ENCODE peak calls at places on chromosomes 13 and 19, in nine cellular contexts. One of them, this sample, is unnamed.

GRCh38 chr19:7074705-7075282 is 5.3 kb downstream of the ZNF557 start:
- DNase-seq in tibial nerve: no peak
- DNase-seq in MG63: peak; percentile 11
- DNase-seq in CD8-positive, alpha-beta T cell: no peak
- DNase-seq in body of pancreas: no peak
- DNase-seq in uterus: no peak
- DNase-seq in CD4-positive, CD25-positive, alpha-beta regulatory T cell: no peak
- DNase-seq in WERI-Rb-1: no peak
- DNase-seq in cardiac muscle cell: no peak
- DNase-seq in this sample: no peak

GRCh38 chr13:56561327-56561726 is 579.4 kb upstream of the PRR20A start:
- DNase-seq in WERI-Rb-1: no peak
- DNase-seq in cardiac muscle cell: peak; percentile 2
- DNase-seq in CD4-positive, CD25-positive, alpha-beta regulatory T cell: no peak
- DNase-seq in MG63: no peak
- DNase-seq in uterus: no peak
- DNase-seq in body of pancreas: no peak
- DNase-seq in CD8-positive, alpha-beta T cell: no peak
- DNase-seq in tibial nerve: no peak
- DNase-seq in this sample: no peak

GRCh38 chr19:11164879-11165406 is 9.4 kb upstream of the SPC24 start:
- DNase-seq in cardiac muscle cell: no peak
- DNase-seq in CD8-positive, alpha-beta T cell: no peak
- DNase-seq in MG63: peak; percentile 97
- DNase-seq in uterus: peak; percentile 96
- DNase-seq in body of pancreas: peak; percentile 49
- DNase-seq in CD4-positive, CD25-positive, alpha-beta regulatory T cell: no peak
- DNase-seq in WERI-Rb-1: no peak
- DNase-seq in tibial nerve: peak; percentile 77
- DNase-seq in this sample: peak; percentile 74

GRCh38 chr13:56020425-56020824 is 1120.3 kb upstream of the PRR20A start:
- DNase-seq in cardiac muscle cell: no peak
- DNase-seq in WERI-Rb-1: no peak
- DNase-seq in uterus: no peak
- DNase-seq in MG63: no peak
- DNase-seq in CD8-positive, alpha-beta T cell: no peak
- DNase-seq in tibial nerve: no peak
- DNase-seq in body of pancreas: no peak
- DNase-seq in CD4-positive, CD25-positive, alpha-beta regulatory T cell: no peak
- DNase-seq in this sample: no peak

GRCh38 chr13:26561636-26562537 is 4.4 kb downstream of the WASF3 start:
- DNase-seq in cardiac muscle cell: peak; percentile 72
- DNase-seq in MG63: no peak
- DNase-seq in body of pancreas: no peak
- DNase-seq in uterus: no peak
- DNase-seq in WERI-Rb-1: peak; percentile 81
- DNase-seq in CD4-positive, CD25-positive, alpha-beta regulatory T cell: no peak
- DNase-seq in tibial nerve: no peak
- DNase-seq in CD8-positive, alpha-beta T cell: no peak
- DNase-seq in this sample: peak; percentile 14

GRCh38 chr19:8396563-8397203 is 6.5 kb downstream of the RAB11B start:
- DNase-seq in cardiac muscle cell: peak; percentile 38
- DNase-seq in CD4-positive, CD25-positive, alpha-beta regulatory T cell: peak; percentile 70
- DNase-seq in MG63: peak; percentile 69
- DNase-seq in body of pancreas: peak; percentile 64
- DNase-seq in CD8-positive, alpha-beta T cell: peak; percentile 55
- DNase-seq in uterus: peak; percentile 49
- DNase-seq in tibial nerve: peak; percentile 43
- DNase-seq in WERI-Rb-1: peak; percentile 74
- DNase-seq in this sample: peak; percentile 64

GRCh38 chr13:43663474-43664090 is 123.2 kb downstream of the ENOX1 start:
- DNase-seq in CD8-positive, alpha-beta T cell: no peak
- DNase-seq in cardiac muscle cell: no peak
- DNase-seq in MG63: peak; percentile 3
- DNase-seq in tibial nerve: no peak
- DNase-seq in uterus: no peak
- DNase-seq in body of pancreas: no peak
- DNase-seq in WERI-Rb-1: no peak
- DNase-seq in CD4-positive, CD25-positive, alpha-beta regulatory T cell: no peak
- DNase-seq in this sample: no peak

GRCh38 chr13:43905435-43906031 is 25.8 kb downstream of the LACC1 start:
- DNase-seq in CD4-positive, CD25-positive, alpha-beta regulatory T cell: peak; percentile 62
- DNase-seq in uterus: peak; percentile 46
- DNase-seq in CD8-positive, alpha-beta T cell: no peak
- DNase-seq in WERI-Rb-1: peak; percentile 8
- DNase-seq in MG63: no peak
- DNase-seq in cardiac muscle cell: peak; percentile 75
- DNase-seq in body of pancreas: peak; percentile 51
- DNase-seq in tibial nerve: peak; percentile 81
- DNase-seq in this sample: peak; percentile 81

GRCh38 chr13:100275746-100276145 is 186.9 kb downstream of the PCCA start:
- DNase-seq in cardiac muscle cell: no peak
- DNase-seq in CD8-positive, alpha-beta T cell: no peak
- DNase-seq in body of pancreas: no peak
- DNase-seq in CD4-positive, CD25-positive, alpha-beta regulatory T cell: no peak
- DNase-seq in tibial nerve: no peak
- DNase-seq in WERI-Rb-1: no peak
- DNase-seq in uterus: no peak
- DNase-seq in MG63: no peak
- DNase-seq in this sample: no peak

GRCh38 chr13:114078501-114079451 is 53.6 kb downstream of the RASA3 start:
- DNase-seq in cardiac muscle cell: no peak
- DNase-seq in tibial nerve: no peak
- DNase-seq in uterus: peak; percentile 58
- DNase-seq in WERI-Rb-1: no peak
- DNase-seq in CD8-positive, alpha-beta T cell: no peak
- DNase-seq in MG63: peak; percentile 89
- DNase-seq in body of pancreas: no peak
- DNase-seq in CD4-positive, CD25-positive, alpha-beta regulatory T cell: no peak
- DNase-seq in this sample: peak; percentile 34

GRCh38 chr13:67238277-67238859 is 8.2 kb upstream of the PCDH9 start:
- DNase-seq in cardiac muscle cell: peak; percentile 26
- DNase-seq in CD8-positive, alpha-beta T cell: no peak
- DNase-seq in WERI-Rb-1: no peak
- DNase-seq in MG63: no peak
- DNase-seq in uterus: no peak
- DNase-seq in CD4-positive, CD25-positive, alpha-beta regulatory T cell: peak; percentile 35
- DNase-seq in body of pancreas: no peak
- DNase-seq in tibial nerve: no peak
- DNase-seq in this sample: peak; percentile 37

GRCh38 chr19:19458110-19458816 is 52.8 kb downstream of the GATAD2A start:
- DNase-seq in uterus: no peak
- DNase-seq in tibial nerve: no peak
- DNase-seq in WERI-Rb-1: no peak
- DNase-seq in MG63: no peak
- DNase-seq in body of pancreas: no peak
- DNase-seq in CD4-positive, CD25-positive, alpha-beta regulatory T cell: no peak
- DNase-seq in cardiac muscle cell: no peak
- DNase-seq in CD8-positive, alpha-beta T cell: no peak
- DNase-seq in this sample: no peak

GRCh38 chr19:46925548-46925950 is 64.8 kb downstream of the ARHGAP35 start:
- DNase-seq in body of pancreas: peak; percentile 54
- DNase-seq in CD8-positive, alpha-beta T cell: no peak
- DNase-seq in MG63: no peak
- DNase-seq in CD4-positive, CD25-positive, alpha-beta regulatory T cell: no peak
- DNase-seq in uterus: no peak
- DNase-seq in tibial nerve: no peak
- DNase-seq in cardiac muscle cell: no peak
- DNase-seq in WERI-Rb-1: no peak
- DNase-seq in this sample: peak; percentile 77

GRCh38 chr19:3359850-3360493 is 6.4 kb upstream of the NFIC start:
- DNase-seq in MG63: no peak
- DNase-seq in body of pancreas: peak; percentile 25
- DNase-seq in uterus: no peak
- DNase-seq in cardiac muscle cell: peak; percentile 77
- DNase-seq in CD4-positive, CD25-positive, alpha-beta regulatory T cell: peak; percentile 49
- DNase-seq in tibial nerve: no peak
- DNase-seq in WERI-Rb-1: no peak
- DNase-seq in CD8-positive, alpha-beta T cell: no peak
- DNase-seq in this sample: peak; percentile 62

GRCh38 chr13:91133941-91134772 is 213.3 kb upstream of the MIR17HG start:
- DNase-seq in CD8-positive, alpha-beta T cell: no peak
- DNase-seq in WERI-Rb-1: peak; percentile 72
- DNase-seq in CD4-positive, CD25-positive, alpha-beta regulatory T cell: peak; percentile 38
- DNase-seq in MG63: peak; percentile 24
- DNase-seq in body of pancreas: peak; percentile 58
- DNase-seq in uterus: no peak
- DNase-seq in cardiac muscle cell: peak; percentile 70
- DNase-seq in tibial nerve: peak; percentile 55
- DNase-seq in this sample: peak; percentile 69

GRCh38 chr19:15666883-15667282 is 6.0 kb upstream of the CYP4F12 start:
- DNase-seq in uterus: no peak
- DNase-seq in CD4-positive, CD25-positive, alpha-beta regulatory T cell: no peak
- DNase-seq in MG63: no peak
- DNase-seq in CD8-positive, alpha-beta T cell: no peak
- DNase-seq in tibial nerve: no peak
- DNase-seq in WERI-Rb-1: no peak
- DNase-seq in body of pancreas: no peak
- DNase-seq in cardiac muscle cell: no peak
- DNase-seq in this sample: no peak

GRCh38 chr19:17872251-17873001 is 681 bp downstream of the SLC5A5 start:
- DNase-seq in cardiac muscle cell: no peak
- DNase-seq in uterus: no peak
- DNase-seq in CD8-positive, alpha-beta T cell: no peak
- DNase-seq in CD4-positive, CD25-positive, alpha-beta regulatory T cell: peak; percentile 91
- DNase-seq in body of pancreas: no peak
- DNase-seq in MG63: no peak
- DNase-seq in tibial nerve: no peak
- DNase-seq in WERI-Rb-1: no peak
- DNase-seq in this sample: no peak

GRCh38 chr13:81171065-81171647 is 830.2 kb upstream of the SPRY2 start:
- DNase-seq in cardiac muscle cell: peak; percentile 21
- DNase-seq in uterus: no peak
- DNase-seq in tibial nerve: no peak
- DNase-seq in body of pancreas: no peak
- DNase-seq in CD8-positive, alpha-beta T cell: no peak
- DNase-seq in CD4-positive, CD25-positive, alpha-beta regulatory T cell: peak; percentile 2
- DNase-seq in WERI-Rb-1: no peak
- DNase-seq in MG63: no peak
- DNase-seq in this sample: peak; percentile 16

GRCh38 chr19:40803857-40804782 is 5.1 kb downstream of the EGLN2 start:
- DNase-seq in body of pancreas: peak; percentile 90
- DNase-seq in tibial nerve: no peak
- DNase-seq in CD8-positive, alpha-beta T cell: peak; percentile 41
- DNase-seq in WERI-Rb-1: peak; percentile 68
- DNase-seq in uterus: peak; percentile 51
- DNase-seq in MG63: no peak
- DNase-seq in CD4-positive, CD25-positive, alpha-beta regulatory T cell: peak; percentile 96
- DNase-seq in cardiac muscle cell: no peak
- DNase-seq in this sample: no peak
- H3K36me3 ChIP-seq in body of pancreas: no peaks in the 10 kb centered on the region
- H3K36me3 ChIP-seq in tibial nerve: no peaks in the 10 kb centered on the region
- H3K36me3 ChIP-seq in CD8-positive, alpha-beta T cell: peaks cover 18% of the 10 kb centered on the region
- H3K36me3 ChIP-seq in WERI-Rb-1: peaks cover 87% of the 10 kb centered on the region
- H3K36me3 ChIP-seq in uterus: no peaks in the 10 kb centered on the region
- H3K36me3 ChIP-seq in MG63: peaks cover 88% of the 10 kb centered on the region
- H3K36me3 ChIP-seq in CD4-positive, CD25-positive, alpha-beta regulatory T cell: peaks cover 27% of the 10 kb centered on the region
- H3K36me3 ChIP-seq in cardiac muscle cell: peaks cover 26% of the 10 kb centered on the region
- H3K36me3 ChIP-seq in this sample: no peaks in the 10 kb centered on the region

GRCh38 chr19:48216933-48217332 is 38.8 kb downstream of the CARD8 start:
- DNase-seq in cardiac muscle cell: no peak
- DNase-seq in CD8-positive, alpha-beta T cell: no peak
- DNase-seq in MG63: no peak
- DNase-seq in body of pancreas: no peak
- DNase-seq in tibial nerve: no peak
- DNase-seq in WERI-Rb-1: no peak
- DNase-seq in uterus: no peak
- DNase-seq in CD4-positive, CD25-positive, alpha-beta regulatory T cell: no peak
- DNase-seq in this sample: no peak
- H3K36me3 ChIP-seq in cardiac muscle cell: peaks cover 4% of the 10 kb centered on the region
- H3K36me3 ChIP-seq in CD8-positive, alpha-beta T cell: peaks cover 21% of the 10 kb centered on the region
- H3K36me3 ChIP-seq in MG63: no peaks in the 10 kb centered on the region
- H3K36me3 ChIP-seq in body of pancreas: no peaks in the 10 kb centered on the region
- H3K36me3 ChIP-seq in tibial nerve: no peaks in the 10 kb centered on the region
- H3K36me3 ChIP-seq in WERI-Rb-1: no peaks in the 10 kb centered on the region
- H3K36me3 ChIP-seq in uterus: no peaks in the 10 kb centered on the region
- H3K36me3 ChIP-seq in CD4-positive, CD25-positive, alpha-beta regulatory T cell: peaks cover 80% of the 10 kb centered on the region
- H3K36me3 ChIP-seq in this sample: no peaks in the 10 kb centered on the region

DNA sequence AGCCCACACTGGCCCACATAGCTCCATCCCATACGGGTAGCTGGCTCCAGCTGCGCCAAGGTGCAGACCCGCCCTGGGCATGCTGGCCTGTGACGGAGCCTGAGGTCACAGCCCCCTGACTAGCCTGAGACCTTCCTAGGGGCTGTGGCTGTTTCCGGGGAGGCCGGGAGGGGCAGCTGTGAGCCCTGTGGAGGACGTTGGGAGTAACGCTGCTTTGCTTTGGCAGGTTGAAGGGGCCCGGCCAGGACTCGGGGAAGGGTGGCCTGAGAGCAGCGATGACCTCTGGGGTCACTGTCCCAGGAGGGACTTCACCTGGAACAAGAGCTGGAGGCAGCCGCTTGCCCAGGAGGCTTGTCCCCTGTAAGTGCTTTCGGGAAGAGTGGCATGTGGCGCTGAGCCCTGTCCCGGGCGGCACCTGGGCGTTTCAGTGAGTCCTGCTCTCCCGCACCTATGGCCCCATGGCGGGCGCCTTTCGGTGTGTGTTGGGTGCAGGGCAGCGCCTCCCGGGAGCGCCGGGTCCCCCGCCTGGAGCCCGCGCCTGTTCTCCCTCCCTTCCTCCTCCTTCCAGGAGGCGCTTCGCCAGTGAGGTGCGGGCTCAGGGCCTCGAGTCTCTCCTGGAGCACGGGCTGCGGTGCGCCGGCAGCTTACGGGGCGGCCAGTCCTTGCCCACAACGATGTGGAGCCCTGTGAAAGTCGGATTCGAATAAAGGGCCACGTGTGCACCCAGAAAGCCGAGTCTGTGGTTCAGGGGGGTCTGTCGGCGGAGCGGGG is 1.1 kb upstream of the FAM174C start:
- DNase-seq in WERI-Rb-1: no peak
- DNase-seq in tibial nerve: no peak
- DNase-seq in uterus: peak; percentile 50
- DNase-seq in CD8-positive, alpha-beta T cell: no peak
- DNase-seq in MG63: no peak
- DNase-seq in cardiac muscle cell: no peak
- DNase-seq in body of pancreas: peak; percentile 47
- DNase-seq in CD4-positive, CD25-positive, alpha-beta regulatory T cell: no peak
- DNase-seq in this sample: no peak
- H3K36me3 ChIP-seq in WERI-Rb-1: peaks cover 75% of the 10 kb centered on the region
- H3K36me3 ChIP-seq in tibial nerve: peaks cover 6% of the 10 kb centered on the region
- H3K36me3 ChIP-seq in uterus: no peaks in the 10 kb centered on the region
- H3K36me3 ChIP-seq in CD8-positive, alpha-beta T cell: peaks cover 42% of the 10 kb centered on the region
- H3K36me3 ChIP-seq in MG63: peaks cover 47% of the 10 kb centered on the region
- H3K36me3 ChIP-seq in cardiac muscle cell: peaks cover 44% of the 10 kb centered on the region
- H3K36me3 ChIP-seq in body of pancreas: peaks cover 7% of the 10 kb centered on the region
- H3K36me3 ChIP-seq in CD4-positive, CD25-positive, alpha-beta regulatory T cell: peaks cover 48% of the 10 kb centered on the region
- H3K36me3 ChIP-seq in this sample: peaks cover 5% of the 10 kb centered on the region

DNA sequence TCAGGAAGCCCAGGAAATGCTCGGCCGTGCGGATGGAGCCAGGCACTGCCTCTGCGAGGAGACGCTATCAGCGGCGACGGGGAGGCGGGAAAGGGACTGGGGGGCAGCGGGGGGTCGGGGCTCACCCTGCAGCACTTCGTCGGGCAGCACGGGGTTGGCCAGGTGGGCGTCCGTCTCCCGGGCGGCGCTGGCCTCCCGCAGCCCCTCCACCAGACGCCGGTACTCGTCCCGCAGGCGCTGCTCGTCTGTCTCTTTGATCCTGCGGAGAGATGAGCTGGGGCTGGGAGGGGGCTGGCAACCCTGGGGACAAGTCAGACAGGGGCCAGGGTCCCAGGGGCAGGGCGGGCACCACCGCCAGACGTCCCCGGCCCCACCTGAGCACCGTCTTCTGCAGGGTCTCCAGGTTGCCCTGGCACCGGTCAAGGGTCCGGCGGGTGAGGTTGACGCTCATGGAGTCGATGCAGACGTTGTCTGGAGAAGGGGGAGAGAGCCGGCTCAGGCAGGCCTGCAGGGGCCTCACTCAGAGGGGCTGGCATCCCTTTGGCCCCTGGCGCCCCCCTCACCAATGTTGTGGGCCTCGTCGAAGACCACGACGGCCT is 6.4 kb downstream of the ERCC2 start:
- DNase-seq in uterus: no peak
- DNase-seq in CD8-positive, alpha-beta T cell: no peak
- DNase-seq in WERI-Rb-1: no peak
- DNase-seq in body of pancreas: no peak
- DNase-seq in MG63: no peak
- DNase-seq in CD4-positive, CD25-positive, alpha-beta regulatory T cell: no peak
- DNase-seq in tibial nerve: no peak
- DNase-seq in cardiac muscle cell: no peak
- DNase-seq in this sample: no peak
- H3K36me3 ChIP-seq in uterus: no peaks in the 10 kb centered on the region
- H3K36me3 ChIP-seq in CD8-positive, alpha-beta T cell: no peaks in the 10 kb centered on the region
- H3K36me3 ChIP-seq in WERI-Rb-1: peaks cover 57% of the 10 kb centered on the region
- H3K36me3 ChIP-seq in body of pancreas: no peaks in the 10 kb centered on the region
- H3K36me3 ChIP-seq in MG63: peaks cover 78% of the 10 kb centered on the region
- H3K36me3 ChIP-seq in CD4-positive, CD25-positive, alpha-beta regulatory T cell: peaks cover 9% of the 10 kb centered on the region
- H3K36me3 ChIP-seq in tibial nerve: peaks cover 2% of the 10 kb centered on the region
- H3K36me3 ChIP-seq in cardiac muscle cell: peaks cover 15% of the 10 kb centered on the region
- H3K36me3 ChIP-seq in this sample: no peaks in the 10 kb centered on the region

This sample was measured in hepatocyte.